ENCODE peak calls at places on chromosomes 6 and 20, in four cellular contexts. One of them, this sample, is unnamed.

GRCh38 chr20:38168791-38169589 is 3.9 kb upstream of the TGM2 start:
- DNase-seq in DND-41: no peak
- DNase-seq in left cardiac atrium: peak; percentile 63
- DNase-seq in EL: no peak
- DNase-seq in this sample: no peak

GRCh38 chr6:147022041-147022440 is 182.2 kb upstream of the STXBP5 start:
- DNase-seq in DND-41: no peak
- DNase-seq in left cardiac atrium: no peak
- DNase-seq in EL: peak; percentile 33
- DNase-seq in this sample: peak; percentile 18

GRCh38 chr20:43699941-43700565 is 26.7 kb downstream of the GTSF1L start:
- DNase-seq in DND-41: no peak
- DNase-seq in left cardiac atrium: no peak
- DNase-seq in EL: no peak
- DNase-seq in this sample: no peak

GRCh38 chr6:41940759-41941279 is 789 bp downstream of the CCND3 start:
- DNase-seq in DND-41: peak; percentile 95
- DNase-seq in left cardiac atrium: peak; percentile 63
- DNase-seq in EL: peak; percentile 52
- DNase-seq in this sample: peak; percentile 62

GRCh38 chr6:81204741-81205140 is 547.7 kb downstream of the TENT5A start:
- DNase-seq in DND-41: no peak
- DNase-seq in left cardiac atrium: no peak
- DNase-seq in EL: peak; percentile 39
- DNase-seq in this sample: peak; percentile 79

GRCh38 chr6:96856822-96857221 is 19.5 kb upstream of the GPR63 start:
- DNase-seq in DND-41: no peak
- DNase-seq in left cardiac atrium: no peak
- DNase-seq in EL: no peak
- DNase-seq in this sample: no peak

GRCh38 chr20:58790440-58790839 is 60.3 kb downstream of the GNAS-AS1 start:
- DNase-seq in DND-41: peak; percentile 57
- DNase-seq in left cardiac atrium: no peak
- DNase-seq in EL: peak; percentile 14
- DNase-seq in this sample: no peak

GRCh38 chr6:135739288-135739687 is 112.2 kb upstream of the PDE7B start:
- DNase-seq in DND-41: no peak
- DNase-seq in left cardiac atrium: no peak
- DNase-seq in EL: peak; percentile 82
- DNase-seq in this sample: peak; percentile 32

GRCh38 chr6:24666616-24667377 is at the start of the genes ACOT13 and TDP2:
- DNase-seq in DND-41: peak; percentile 98
- DNase-seq in left cardiac atrium: peak; percentile 97
- DNase-seq in EL: peak; percentile 98
- DNase-seq in this sample: peak; percentile 98

GRCh38 chr6:46048646-46049297 is 33.1 kb upstream of the CLIC5 start:
- DNase-seq in DND-41: no peak
- DNase-seq in left cardiac atrium: no peak
- DNase-seq in EL: no peak
- DNase-seq in this sample: no peak

GRCh38 chr6:119390276-119390793 is 40.8 kb upstream of the MAN1A1 start:
- DNase-seq in DND-41: no peak
- DNase-seq in left cardiac atrium: no peak
- DNase-seq in EL: no peak
- DNase-seq in this sample: no peak

GRCh38 chr6:165676435-165677068 is 13.5 kb upstream of the PDE10A start:
- DNase-seq in DND-41: no peak
- DNase-seq in left cardiac atrium: peak; percentile 80
- DNase-seq in EL: no peak
- DNase-seq in this sample: no peak

This sample was measured in adipocyte.